ENCODE peak calls at places on chromosomes 12 and 14, in ten cellular contexts. One of them, this sample, is unnamed.

GRCh38 chr12:43285248-43285647 is 266.8 kb downstream of the ADAMTS20 start:
- DNase-seq in hepatocyte: no peak
- DNase-seq in lower leg skin: no peak
- DNase-seq in H9: no peak
- DNase-seq in colonic mucosa: no peak
- DNase-seq in mucosa of descending colon: no peak
- DNase-seq in GM13977: peak
- DNase-seq in CD8-positive, alpha-beta T cell: no peak
- DNase-seq in retinal pigment epithelial cell: no peak
- DNase-seq in heart left ventricle: no peak
- DNase-seq in this sample: peak

GRCh38 chr12:4052691-4053090 is 179.5 kb upstream of the PARP11 start:
- DNase-seq in hepatocyte: no peak
- DNase-seq in lower leg skin: no peak
- DNase-seq in H9: no peak
- DNase-seq in colonic mucosa: no peak
- DNase-seq in mucosa of descending colon: no peak
- DNase-seq in GM13977: no peak
- DNase-seq in CD8-positive, alpha-beta T cell: no peak
- DNase-seq in retinal pigment epithelial cell: no peak
- DNase-seq in heart left ventricle: no peak
- DNase-seq in this sample: no peak

GRCh38 chr12:18723752-18724151 is 14.1 kb downstream of the PLCZ1 start:
- DNase-seq in hepatocyte: peak
- DNase-seq in lower leg skin: no peak
- DNase-seq in H9: no peak
- DNase-seq in colonic mucosa: no peak
- DNase-seq in mucosa of descending colon: no peak
- DNase-seq in GM13977: no peak
- DNase-seq in CD8-positive, alpha-beta T cell: no peak
- DNase-seq in retinal pigment epithelial cell: peak
- DNase-seq in heart left ventricle: no peak
- DNase-seq in this sample: peak

GRCh38 chr12:49838973-49839633 is 3.8 kb downstream of the BCDIN3D start:
- DNase-seq in hepatocyte: peak
- DNase-seq in lower leg skin: no peak
- DNase-seq in H9: no peak
- DNase-seq in colonic mucosa: no peak
- DNase-seq in mucosa of descending colon: no peak
- DNase-seq in GM13977: peak
- DNase-seq in CD8-positive, alpha-beta T cell: peak
- DNase-seq in retinal pigment epithelial cell: no peak
- DNase-seq in heart left ventricle: no peak
- DNase-seq in this sample: no peak

GRCh38 chr14:65696801-65697200 is 284.3 kb downstream of the FUT8 start:
- DNase-seq in hepatocyte: no peak
- DNase-seq in lower leg skin: no peak
- DNase-seq in H9: no peak
- DNase-seq in colonic mucosa: no peak
- DNase-seq in mucosa of descending colon: no peak
- DNase-seq in GM13977: no peak
- DNase-seq in CD8-positive, alpha-beta T cell: no peak
- DNase-seq in retinal pigment epithelial cell: no peak
- DNase-seq in heart left ventricle: no peak
- DNase-seq in this sample: no peak

GRCh38 chr14:71415404-71415690 is 508.1 kb downstream of the PCNX1 start:
- DNase-seq in hepatocyte: no peak
- DNase-seq in lower leg skin: no peak
- DNase-seq in H9: no peak
- DNase-seq in colonic mucosa: no peak
- DNase-seq in mucosa of descending colon: no peak
- DNase-seq in GM13977: no peak
- DNase-seq in CD8-positive, alpha-beta T cell: no peak
- DNase-seq in retinal pigment epithelial cell: no peak
- DNase-seq in heart left ventricle: no peak
- DNase-seq in this sample: no peak

GRCh38 chr12:106976668-106977067 is 10.3 kb downstream of the MTERF2 start:
- DNase-seq in hepatocyte: no peak
- DNase-seq in lower leg skin: no peak
- DNase-seq in H9: no peak
- DNase-seq in colonic mucosa: no peak
- DNase-seq in mucosa of descending colon: no peak
- DNase-seq in GM13977: no peak
- DNase-seq in CD8-positive, alpha-beta T cell: no peak
- DNase-seq in retinal pigment epithelial cell: no peak
- DNase-seq in heart left ventricle: no peak
- DNase-seq in this sample: no peak

GRCh38 chr12:32947203-32947795 is 50.7 kb upstream of the PKP2 start:
- DNase-seq in hepatocyte: peak
- DNase-seq in lower leg skin: no peak
- DNase-seq in H9: no peak
- DNase-seq in colonic mucosa: no peak
- DNase-seq in mucosa of descending colon: no peak
- DNase-seq in GM13977: peak
- DNase-seq in CD8-positive, alpha-beta T cell: no peak
- DNase-seq in retinal pigment epithelial cell: peak
- DNase-seq in heart left ventricle: no peak
- DNase-seq in this sample: no peak

GRCh38 chr14:103343164-103343879 is 9.3 kb downstream of the EIF5 start:
- DNase-seq in hepatocyte: no peak
- DNase-seq in lower leg skin: no peak
- DNase-seq in H9: no peak
- DNase-seq in colonic mucosa: no peak
- DNase-seq in mucosa of descending colon: no peak
- DNase-seq in GM13977: no peak
- DNase-seq in CD8-positive, alpha-beta T cell: no peak
- DNase-seq in retinal pigment epithelial cell: no peak
- DNase-seq in heart left ventricle: no peak
- DNase-seq in this sample: no peak

GRCh38 chr12:42960087-42960527 is 370.6 kb upstream of the PRICKLE1 start:
- DNase-seq in hepatocyte: no peak
- DNase-seq in lower leg skin: no peak
- DNase-seq in H9: no peak
- DNase-seq in colonic mucosa: no peak
- DNase-seq in mucosa of descending colon: no peak
- DNase-seq in GM13977: no peak
- DNase-seq in CD8-positive, alpha-beta T cell: no peak
- DNase-seq in retinal pigment epithelial cell: no peak
- DNase-seq in heart left ventricle: no peak
- DNase-seq in this sample: peak

GRCh38 chr12:25054783-25055144 is 105.9 kb upstream of the BCAT1 start:
- DNase-seq in hepatocyte: no peak
- DNase-seq in lower leg skin: no peak
- DNase-seq in H9: no peak
- DNase-seq in colonic mucosa: no peak
- DNase-seq in mucosa of descending colon: no peak
- DNase-seq in GM13977: no peak
- DNase-seq in CD8-positive, alpha-beta T cell: peak
- DNase-seq in retinal pigment epithelial cell: no peak
- DNase-seq in heart left ventricle: no peak
- DNase-seq in this sample: no peak

GRCh38 chr12:59088673-59089072 is 168.4 kb upstream of the LRIG3 start:
- DNase-seq in hepatocyte: no peak
- DNase-seq in lower leg skin: no peak
- DNase-seq in H9: no peak
- DNase-seq in colonic mucosa: no peak
- DNase-seq in mucosa of descending colon: no peak
- DNase-seq in GM13977: no peak
- DNase-seq in CD8-positive, alpha-beta T cell: no peak
- DNase-seq in retinal pigment epithelial cell: no peak
- DNase-seq in heart left ventricle: no peak
- DNase-seq in this sample: no peak

GRCh38 chr14:72686832-72687231 is 207.1 kb downstream of the DPF3 start:
- DNase-seq in hepatocyte: no peak
- DNase-seq in lower leg skin: no peak
- DNase-seq in H9: no peak
- DNase-seq in colonic mucosa: no peak
- DNase-seq in mucosa of descending colon: no peak
- DNase-seq in GM13977: no peak
- DNase-seq in CD8-positive, alpha-beta T cell: no peak
- DNase-seq in retinal pigment epithelial cell: no peak
- DNase-seq in heart left ventricle: no peak
- DNase-seq in this sample: no peak

GRCh38 chr12:80857311-80857710 is 80.4 kb downstream of the LIN7A start:
- DNase-seq in hepatocyte: no peak
- DNase-seq in lower leg skin: no peak
- DNase-seq in H9: no peak
- DNase-seq in colonic mucosa: no peak
- DNase-seq in mucosa of descending colon: no peak
- DNase-seq in GM13977: no peak
- DNase-seq in CD8-positive, alpha-beta T cell: no peak
- DNase-seq in retinal pigment epithelial cell: peak
- DNase-seq in heart left ventricle: no peak
- DNase-seq in this sample: no peak

GRCh38 chr14:77139540-77140342 is 1.9 kb downstream of the ZDHHC22 start:
- DNase-seq in hepatocyte: peak
- DNase-seq in lower leg skin: no peak
- DNase-seq in H9: peak
- DNase-seq in colonic mucosa: peak
- DNase-seq in mucosa of descending colon: no peak
- DNase-seq in GM13977: peak
- DNase-seq in CD8-positive, alpha-beta T cell: no peak
- DNase-seq in retinal pigment epithelial cell: no peak
- DNase-seq in heart left ventricle: no peak
- DNase-seq in this sample: no peak

DNA sequence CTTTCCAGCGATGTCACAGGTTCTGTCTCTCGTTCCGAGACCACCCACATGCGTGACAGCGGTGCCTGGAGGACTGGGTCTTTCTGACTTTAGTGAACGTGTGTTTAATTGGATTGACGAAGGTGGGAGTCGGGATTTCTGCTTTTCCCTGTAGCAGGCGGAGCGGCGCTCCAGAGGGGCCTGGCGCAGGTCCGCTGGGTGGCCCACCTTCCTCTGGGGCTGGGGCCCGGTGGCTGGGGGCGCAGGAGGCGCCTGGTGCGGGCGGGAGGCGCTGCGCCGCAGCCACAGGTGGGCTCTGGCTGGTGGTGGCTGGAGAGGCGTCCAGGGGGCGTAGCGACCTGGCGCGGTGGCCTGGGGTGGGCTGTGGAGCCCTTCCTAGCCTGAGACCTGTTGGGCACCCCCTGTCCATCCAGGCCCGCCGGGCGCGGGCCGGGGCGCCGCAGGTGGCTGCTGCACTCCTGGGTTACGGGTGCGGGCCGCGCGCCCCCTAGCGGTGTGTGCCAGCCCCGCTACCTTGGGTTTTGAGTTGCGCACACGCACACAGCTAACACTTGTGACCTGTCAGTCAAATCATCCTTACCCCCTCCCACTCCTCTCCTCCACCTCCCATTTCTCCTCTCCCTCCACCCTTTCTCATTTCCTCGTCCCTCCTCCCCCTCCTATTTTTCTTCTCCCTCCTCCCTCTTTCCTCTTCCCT is 2.0 kb downstream of the MEG3 start:
- DNase-seq in hepatocyte: no peak
- DNase-seq in lower leg skin: no peak
- DNase-seq in H9: no peak
- DNase-seq in colonic mucosa: no peak
- DNase-seq in mucosa of descending colon: no peak
- DNase-seq in GM13977: no peak
- DNase-seq in CD8-positive, alpha-beta T cell: no peak
- DNase-seq in retinal pigment epithelial cell: no peak
- DNase-seq in heart left ventricle: no peak
- DNase-seq in this sample: no peak
- TF ChIP-seq CTCF in hepatocyte: no peak
- TF ChIP-seq CTCF in lower leg skin: no peak
- TF ChIP-seq CTCF in H9: peak
- TF ChIP-seq CTCF in colonic mucosa: no peak
- TF ChIP-seq CTCF in mucosa of descending colon: no peak
- TF ChIP-seq CTCF in GM13977: no peak
- TF ChIP-seq CTCF in CD8-positive, alpha-beta T cell: no peak
- TF ChIP-seq CTCF in retinal pigment epithelial cell: peak
- TF ChIP-seq CTCF in heart left ventricle: peak
- TF ChIP-seq CTCF in this sample: peak

DNA sequence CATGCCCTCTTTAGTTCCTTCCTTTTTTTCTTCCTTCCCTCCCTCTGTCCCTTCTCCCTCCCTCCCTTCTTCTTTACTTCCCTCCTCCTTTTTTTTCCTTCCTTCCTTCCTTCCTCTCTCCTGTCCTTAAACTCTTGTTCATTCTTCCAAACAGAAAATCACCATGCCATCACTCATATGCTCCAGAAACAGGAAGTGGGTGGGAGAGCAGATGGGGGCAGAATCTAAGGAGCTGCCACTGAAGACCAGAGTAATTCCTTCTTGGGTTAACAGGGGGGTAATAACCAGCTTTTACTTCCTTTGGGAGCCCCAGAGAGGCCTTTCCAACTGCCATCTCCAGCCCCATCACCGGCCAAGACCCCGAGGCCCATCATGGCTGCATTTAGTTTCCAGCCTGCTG is 51.2 kb downstream of the SVOP start:
- DNase-seq in hepatocyte: no peak
- DNase-seq in lower leg skin: no peak
- DNase-seq in H9: no peak
- DNase-seq in colonic mucosa: no peak
- DNase-seq in mucosa of descending colon: no peak
- DNase-seq in GM13977: no peak
- DNase-seq in CD8-positive, alpha-beta T cell: no peak
- DNase-seq in retinal pigment epithelial cell: no peak
- DNase-seq in heart left ventricle: no peak
- DNase-seq in this sample: no peak
- TF ChIP-seq CTCF in hepatocyte: no peak
- TF ChIP-seq CTCF in lower leg skin: no peak
- TF ChIP-seq CTCF in H9: no peak
- TF ChIP-seq CTCF in colonic mucosa: no peak
- TF ChIP-seq CTCF in mucosa of descending colon: no peak
- TF ChIP-seq CTCF in GM13977: no peak
- TF ChIP-seq CTCF in CD8-positive, alpha-beta T cell: no peak
- TF ChIP-seq CTCF in retinal pigment epithelial cell: no peak
- TF ChIP-seq CTCF in heart left ventricle: no peak
- TF ChIP-seq CTCF in this sample: no peak

DNA sequence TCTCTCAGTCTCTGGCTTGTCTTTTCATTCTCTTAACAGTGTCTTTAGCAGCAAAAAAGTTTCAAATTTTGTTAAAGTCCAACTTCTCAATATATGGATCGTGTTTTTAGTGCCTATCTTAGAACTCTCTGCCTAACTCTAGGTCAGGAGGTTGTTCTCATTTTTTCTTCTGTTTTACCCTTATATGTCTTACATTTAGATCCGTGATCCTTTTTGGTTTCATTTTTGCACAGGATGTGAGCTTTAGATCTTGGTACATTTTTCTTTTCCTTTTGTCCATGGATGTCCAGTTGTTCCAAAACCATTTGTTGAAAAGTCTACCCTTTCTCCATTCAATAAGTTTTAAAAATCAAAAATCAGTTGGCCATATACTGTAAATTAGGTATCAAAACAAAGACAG is 6.8 kb downstream of the VRK1 start:
- DNase-seq in hepatocyte: no peak
- DNase-seq in lower leg skin: no peak
- DNase-seq in H9: no peak
- DNase-seq in colonic mucosa: no peak
- DNase-seq in mucosa of descending colon: no peak
- DNase-seq in GM13977: no peak
- DNase-seq in CD8-positive, alpha-beta T cell: no peak
- DNase-seq in retinal pigment epithelial cell: no peak
- DNase-seq in heart left ventricle: no peak
- DNase-seq in this sample: no peak
- TF ChIP-seq CTCF in hepatocyte: no peak
- TF ChIP-seq CTCF in lower leg skin: no peak
- TF ChIP-seq CTCF in H9: no peak
- TF ChIP-seq CTCF in colonic mucosa: no peak
- TF ChIP-seq CTCF in mucosa of descending colon: no peak
- TF ChIP-seq CTCF in GM13977: no peak
- TF ChIP-seq CTCF in CD8-positive, alpha-beta T cell: no peak
- TF ChIP-seq CTCF in retinal pigment epithelial cell: no peak
- TF ChIP-seq CTCF in heart left ventricle: no peak
- TF ChIP-seq CTCF in this sample: no peak

GRCh38 chr12:85007836-85008235 is 28.2 kb downstream of the TSPAN19 start:
- DNase-seq in hepatocyte: no peak
- DNase-seq in lower leg skin: no peak
- DNase-seq in H9: no peak
- DNase-seq in colonic mucosa: no peak
- DNase-seq in mucosa of descending colon: no peak
- DNase-seq in GM13977: no peak
- DNase-seq in CD8-positive, alpha-beta T cell: no peak
- DNase-seq in retinal pigment epithelial cell: no peak
- DNase-seq in heart left ventricle: no peak
- DNase-seq in this sample: no peak
- TF ChIP-seq CTCF in hepatocyte: no peak
- TF ChIP-seq CTCF in lower leg skin: no peak
- TF ChIP-seq CTCF in H9: no peak
- TF ChIP-seq CTCF in colonic mucosa: no peak
- TF ChIP-seq CTCF in mucosa of descending colon: no peak
- TF ChIP-seq CTCF in GM13977: no peak
- TF ChIP-seq CTCF in CD8-positive, alpha-beta T cell: no peak
- TF ChIP-seq CTCF in retinal pigment epithelial cell: no peak
- TF ChIP-seq CTCF in heart left ventricle: no peak
- TF ChIP-seq CTCF in this sample: no peak